ENCODE peak calls at places on chromosome 11, in seven cellular contexts. Z is uterus, S is cardiac muscle cell, D is A549, Y is astrocyte of the spinal cord, O is ovary, K is GM23338. N is an unnamed sample.

GRCh38 chr11:5476184-5476819 is 12.2 kb upstream of the OR52D1 start:
- DNase-seq in Z (no peak), S (peak), D (peak), Y (peak), O (no peak), K (peak), N (peak)

GRCh38 chr11:76147106-76147735 is 59.1 kb downstream of the WNT11 start:
- DNase-seq in Z (no peak), S (no peak), D (no peak), Y (no peak), O (no peak), K (no peak), N (no peak)

GRCh38 chr11:5690216-5690615 is 626 bp downstream of the TRIM22 start:
- DNase-seq in Z (no peak), S (no peak), D (no peak), Y (peak), O (no peak), K (no peak), N (no peak)

GRCh38 chr11:10655931-10656576 is 37.5 kb downstream of the IRAG1 start:
- DNase-seq in Z (no peak), S (no peak), D (no peak), Y (no peak), O (no peak), K (no peak), N (no peak)

GRCh38 chr11:45895553-45896259 is 10.3 kb downstream of the MAPK8IP1 start:
- DNase-seq in Z (no peak), S (peak), D (no peak), Y (no peak), O (no peak), K (no peak), N (no peak)

GRCh38 chr11:79362358-79362757 is 78.5 kb downstream of the TENM4 start:
- DNase-seq in Z (no peak), S (no peak), D (no peak), Y (no peak), O (no peak), K (no peak), N (no peak)

GRCh38 chr11:7672960-7673723 is at the start of gene CYB5R2:
- DNase-seq in Z (peak), S (peak), D (peak), Y (no peak), O (peak), K (peak), N (no peak)

GRCh38 chr11:26188559-26188958 is 143.4 kb upstream of the ANO3 start:
- DNase-seq in Z (no peak), S (no peak), D (no peak), Y (no peak), O (no peak), K (no peak), N (no peak)

GRCh38 chr11:96306600-96306932 is 36.4 kb downstream of the MAML2 start:
- DNase-seq in Z (no peak), S (peak), D (no peak), Y (no peak), O (no peak), K (no peak), N (no peak)
- H3K4me3 ChIP-seq in Z (no peak), S (peak), D (peak), Y (peak), O (no peak), K (no peak), N (no peak)

DNA sequence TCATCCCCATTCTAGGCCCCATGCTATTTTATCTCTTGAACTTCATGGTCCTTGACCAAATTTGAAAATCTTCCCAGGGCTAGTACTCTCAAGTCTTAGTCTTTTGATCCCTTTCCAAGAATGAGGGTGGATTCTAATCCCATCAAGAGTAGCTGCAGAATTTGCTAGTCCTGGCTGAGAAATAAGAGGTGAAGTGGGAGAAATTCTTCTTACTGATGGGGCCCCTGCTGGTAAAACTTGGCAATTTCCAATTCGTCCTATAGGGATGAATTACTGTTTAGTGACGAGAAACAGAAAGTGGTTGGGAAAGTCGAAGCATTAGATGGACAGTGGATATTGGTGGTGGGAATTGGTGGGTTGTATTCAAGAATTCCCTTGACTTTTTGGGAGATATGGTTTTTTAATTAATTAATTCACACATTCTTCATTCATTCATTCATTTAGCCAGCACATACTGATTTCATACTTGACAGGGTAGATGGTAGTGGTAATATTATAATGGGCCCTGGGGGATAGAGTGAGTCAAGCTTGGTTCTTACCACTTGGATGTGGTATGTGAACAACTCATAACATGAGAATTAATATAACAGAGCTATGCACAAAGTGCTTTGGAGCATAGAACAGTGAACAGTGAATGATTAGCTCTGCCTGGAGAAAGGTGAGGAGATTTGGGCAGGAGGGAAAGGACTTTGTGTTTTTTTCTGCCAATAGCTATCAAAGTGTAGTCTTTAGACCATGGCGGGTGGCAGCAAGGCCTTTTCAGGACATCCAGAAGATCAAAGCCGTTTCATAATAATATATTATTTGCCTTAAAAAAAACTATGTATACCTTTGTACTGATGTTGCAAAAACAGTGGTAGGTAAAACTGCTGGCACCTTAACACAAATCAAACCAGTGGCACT is 103.8 kb downstream of the STIM1 start:
- DNase-seq in Z (no peak), S (no peak), D (peak), Y (peak), O (no peak), K (peak), N (no peak)
- TF ChIP-seq CTCF in Z (no peak), S (peak), D (peak), Y (peak), O (no peak), K (peak), N (peak)

GRCh38 chr11:121295246-121296007 is 2.9 kb downstream of the SC5D start:
- DNase-seq in Z (no peak), S (no peak), D (no peak), Y (no peak), O (no peak), K (no peak), N (no peak)
- H3K4me3 ChIP-seq in Z (no peak), S (peak), D (no peak), Y (no peak), O (no peak), K (peak), N (no peak)

GRCh38 chr11:114606003-114606801 is 10.6 kb upstream of the NXPE4 start:
- DNase-seq in Z (no peak), S (no peak), D (no peak), Y (no peak), O (no peak), K (no peak), N (no peak)
- TF ChIP-seq CTCF in Z (no peak), S (peak), D (no peak), Y (no peak), O (no peak), K (no peak), N (no peak)

GRCh38 chr11:64251986-64252837 is 882 bp downstream of the PLCB3 start:
- DNase-seq in Z (peak), S (no peak), D (no peak), Y (no peak), O (peak), K (peak), N (no peak)
- H3K4me3 ChIP-seq in Z (peak), S (peak), D (peak), Y (peak), O (peak), K (peak), N (peak)

DNA sequence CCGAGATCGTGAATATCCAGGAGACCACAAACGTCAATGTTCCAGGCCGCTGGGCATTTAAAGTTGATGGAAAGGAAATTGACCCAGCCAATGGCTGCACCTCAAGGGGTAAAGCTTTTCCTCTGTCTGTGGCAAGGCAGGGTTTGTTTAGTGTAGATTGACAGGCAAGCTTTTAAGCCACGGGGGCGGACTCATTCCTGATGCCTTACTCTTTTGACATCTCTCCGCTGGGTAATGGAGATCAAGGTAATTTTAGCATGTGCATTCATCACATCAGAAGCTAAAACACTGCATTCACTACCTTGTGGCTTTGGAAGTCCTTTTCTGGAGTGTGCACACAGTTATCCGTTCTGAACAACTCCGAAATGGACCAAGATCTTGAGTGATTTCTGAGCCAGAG is 12.6 kb downstream of the TECTA start:
- DNase-seq in Z (no peak), S (no peak), D (no peak), Y (no peak), O (no peak), K (no peak), N (no peak)
- TF ChIP-seq CTCF in Z (no peak), S (no peak), D (no peak), Y (no peak), O (no peak), K (no peak), N (no peak)

DNA sequence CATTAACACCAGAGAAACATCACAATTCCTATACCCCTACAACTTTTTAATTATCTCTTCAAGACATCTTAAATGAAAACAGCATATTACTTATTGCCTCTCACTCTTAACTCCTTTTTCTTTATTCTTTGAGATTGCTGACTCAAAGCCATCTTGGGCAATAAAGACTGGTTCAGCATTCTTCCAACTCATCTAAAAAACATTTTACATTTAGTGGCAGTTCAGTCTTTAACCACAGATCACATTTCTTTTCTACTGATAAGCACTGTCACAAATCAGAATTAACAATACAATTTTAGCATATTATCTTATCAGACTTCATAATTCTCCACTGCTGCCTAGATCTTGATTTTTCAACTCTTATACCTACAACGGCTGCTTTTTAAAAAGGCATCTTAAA is 34.0 kb downstream of the SIK3 start:
- DNase-seq in Z (no peak), S (no peak), D (no peak), Y (peak), O (no peak), K (no peak), N (no peak)
- H3K4me3 ChIP-seq in Z (no peak), S (no peak), D (no peak), Y (no peak), O (no peak), K (no peak), N (no peak)

GRCh38 chr11:86446163-86446923 is 71.7 kb downstream of the CCDC81 start:
- DNase-seq in Z (no peak), S (no peak), D (no peak), Y (no peak), O (no peak), K (no peak), N (no peak)
- TF ChIP-seq CTCF in Z (no peak), S (no peak), D (no peak), Y (no peak), O (no peak), K (no peak), N (no peak)

N was measured in GM12864.